ENCODE peak calls at places on chromosome 11, in six cellular contexts. B, N, A, V, O and U are unnamed samples. For H3K27me3, the result is how much of the 10 kb centered on the place peaks cover.

GRCh38 chr11:43823851-43824250 is 56.8 kb upstream of the ALKBH3 start:
- DNase-seq in B (no peak), N (no peak), A (no peak), V (no peak), O (no peak), U (no peak)

GRCh38 chr11:65424200-65425104 is 1.9 kb downstream of the NEAT1 start:
- DNase-seq in B (peak), N (peak), A (peak), V (no peak), O (no peak), U (peak)

GRCh38 chr11:11589385-11589890 is 32.4 kb downstream of the GALNT18 start:
- DNase-seq in B (no peak), N (no peak), A (no peak), V (no peak), O (no peak), U (no peak)

GRCh38 chr11:4465411-4465810 is 16.3 kb downstream of the OR52K2 start:
- DNase-seq in B (no peak), N (no peak), A (no peak), V (no peak), O (no peak), U (no peak)

GRCh38 chr11:108713076-108713790 is 48.4 kb downstream of the DDX10 start:
- DNase-seq in B (no peak), N (no peak), A (no peak), V (no peak), O (no peak), U (peak)

GRCh38 chr11:70578371-70578770 is 180.0 kb downstream of the CTTN start:
- DNase-seq in B (no peak), N (no peak), A (no peak), V (no peak), O (no peak), U (no peak)

GRCh38 chr11:119808431-119809185 is 79.6 kb upstream of the NECTIN1 start:
- DNase-seq in B (no peak), N (no peak), A (no peak), V (no peak), O (no peak), U (no peak)

GRCh38 chr11:72257551-72257950 is 13.6 kb upstream of the PHOX2A start:
- DNase-seq in B (no peak), N (no peak), A (no peak), V (no peak), O (no peak), U (no peak)

GRCh38 chr11:129021295-129021694 is 78.6 kb upstream of the TP53AIP1 start:
- DNase-seq in B (no peak), N (no peak), A (no peak), V (no peak), O (no peak), U (peak)

GRCh38 chr11:130636672-130637463 is 188.4 kb downstream of the ADAMTS15 start:
- DNase-seq in B (peak), N (peak), A (no peak), V (no peak), O (peak), U (no peak)

GRCh38 chr11:74683941-74684481 is 47.2 kb downstream of the CHRDL2 start:
- DNase-seq in B (no peak), N (no peak), A (no peak), V (no peak), O (no peak), U (no peak)

GRCh38 chr11:64814712-64815187 is 4.4 kb upstream of the MEN1 start:
- DNase-seq in B (peak), N (no peak), A (no peak), V (no peak), O (no peak), U (no peak)

GRCh38 chr11:64304032-64304315 is 1.4 kb upstream of the ESRRA start:
- DNase-seq in B (no peak), N (no peak), A (no peak), V (no peak), O (no peak), U (no peak)

DNA sequence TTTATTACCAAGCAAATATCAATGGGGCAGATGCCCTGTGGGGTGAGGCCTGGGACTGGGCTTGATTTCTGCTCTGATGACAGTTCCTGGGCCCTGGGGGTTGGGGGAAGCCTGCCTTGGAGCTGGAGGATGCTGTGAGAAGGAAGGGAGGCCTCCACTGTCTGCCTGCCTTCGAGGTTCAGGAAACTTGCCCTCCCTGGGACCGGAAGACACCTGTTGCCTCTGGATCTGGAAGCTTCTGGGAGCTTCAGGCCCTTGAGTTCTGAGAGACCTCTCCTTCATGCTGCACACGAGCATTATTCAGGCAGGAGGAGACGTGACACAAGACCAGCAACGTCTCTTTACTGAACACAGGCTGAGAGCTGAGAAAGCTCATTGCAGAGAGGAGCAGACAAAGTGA is 64.8 kb downstream of the TP53I11 start:
- DNase-seq in B (no peak), N (no peak), A (no peak), V (no peak), O (no peak), U (no peak)
- H3K27me3 ChIP-seq in B (under half), N (under half), A (under half), V (under half), O (under half), U (under half)

GRCh38 chr11:107177106-107177477 is 158.8 kb upstream of the GUCY1A2 start:
- DNase-seq in B (no peak), N (no peak), A (no peak), V (no peak), O (no peak), U (no peak)
- H3K27me3 ChIP-seq in B (under half), N (under half), A (under half), V (under half), O (under half), U (under half)

GRCh38 chr11:58059011-58059358 is 28.2 kb downstream of the OR6Q1 start:
- DNase-seq in B (peak), N (no peak), A (no peak), V (peak), O (peak), U (peak)
- H3K27me3 ChIP-seq in B (under half), N (under half), A (under half), V (under half), O (under half), U (under half)

DNA sequence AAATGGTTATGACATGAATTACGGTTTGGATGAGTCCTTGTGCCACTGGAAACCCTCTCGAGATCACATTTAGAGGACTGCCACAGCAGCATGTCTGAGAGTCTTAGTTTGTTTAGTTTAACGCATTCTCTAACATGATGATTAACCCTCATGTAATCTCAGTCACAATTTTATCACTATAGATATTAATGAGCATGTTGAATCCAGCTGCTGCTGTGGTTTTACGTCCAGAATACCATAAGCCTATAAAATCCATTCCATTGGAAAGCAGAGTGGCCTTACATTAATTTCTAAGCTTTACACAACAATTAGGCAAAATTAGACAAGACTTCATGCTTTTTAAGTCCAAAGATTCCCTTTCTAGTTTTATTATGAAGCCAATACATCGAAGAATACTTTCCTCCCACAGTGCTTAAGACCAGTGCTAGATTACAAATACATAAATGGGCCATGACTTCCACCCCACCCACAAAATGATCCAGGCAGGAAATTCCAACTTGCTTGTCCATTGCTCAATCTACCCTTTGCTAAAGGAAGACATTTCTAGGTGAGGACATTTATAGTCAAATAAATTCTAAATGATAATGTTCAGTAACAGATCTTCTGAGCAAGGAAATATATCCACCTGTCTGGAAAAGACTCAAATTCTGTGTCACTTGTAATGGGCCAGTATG is 3.5 kb upstream of the ELMOD1 start:
- DNase-seq in B (peak), N (no peak), A (no peak), V (no peak), O (no peak), U (peak)
- H3K27me3 ChIP-seq in B (under half), N (half or more), A (under half), V (under half), O (under half), U (half or more)

DNA sequence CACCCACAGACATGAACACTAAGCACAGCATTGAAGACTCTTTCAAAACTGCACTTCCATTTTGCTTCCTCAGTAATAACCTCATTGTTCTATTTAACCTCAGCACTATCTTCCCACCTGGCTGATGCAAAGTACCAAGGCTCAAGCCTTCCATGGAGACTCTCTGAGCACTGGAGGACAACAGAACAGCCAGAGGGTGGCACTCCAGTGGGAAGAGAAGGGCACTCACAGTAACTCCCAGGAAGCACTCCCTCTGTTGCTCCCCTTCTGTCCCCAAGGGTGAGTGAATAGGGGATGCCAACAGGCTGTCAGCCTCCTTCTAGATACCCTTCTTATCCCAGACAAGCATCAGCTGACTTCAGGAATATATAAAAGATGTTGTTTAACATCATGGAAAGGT is 3.5 kb downstream of the ME3 start:
- DNase-seq in B (no peak), N (no peak), A (no peak), V (no peak), O (no peak), U (no peak)
- H3K27me3 ChIP-seq in B (under half), N (under half), A (under half), V (under half), O (under half), U (half or more)

GRCh38 chr11:8341966-8342365 is 78.3 kb upstream of the LMO1 start:
- DNase-seq in B (no peak), N (no peak), A (no peak), V (no peak), O (no peak), U (no peak)
- H3K27me3 ChIP-seq in B (under half), N (under half), A (under half), V (under half), O (under half), U (under half)

GRCh38 chr11:134511255-134511654 is 99.2 kb upstream of the B3GAT1 start:
- DNase-seq in B (no peak), N (no peak), A (peak), V (no peak), O (no peak), U (no peak)

GRCh38 chr11:134512791-134513538 is 100.9 kb upstream of the B3GAT1 start:
- DNase-seq in B (no peak), N (no peak), A (peak), V (no peak), O (no peak), U (no peak)

GRCh38 chr11:134510641-134511040 is 98.6 kb upstream of the B3GAT1 start:
- DNase-seq in B (no peak), N (no peak), A (peak), V (no peak), O (no peak), U (no peak)

GRCh38 chr11:134513585-134514120 is 101.6 kb upstream of the B3GAT1 start:
- DNase-seq in B (no peak), N (no peak), A (peak), V (no peak), O (no peak), U (no peak)

GRCh38 chr11:134512061-134512460 is 100.0 kb upstream of the B3GAT1 start:
- DNase-seq in B (no peak), N (no peak), A (peak), V (no peak), O (no peak), U (no peak)
- H3K27me3 ChIP-seq in B (under half), N (under half), A (under half), V (under half), O (under half), U (under half)

DNA sequence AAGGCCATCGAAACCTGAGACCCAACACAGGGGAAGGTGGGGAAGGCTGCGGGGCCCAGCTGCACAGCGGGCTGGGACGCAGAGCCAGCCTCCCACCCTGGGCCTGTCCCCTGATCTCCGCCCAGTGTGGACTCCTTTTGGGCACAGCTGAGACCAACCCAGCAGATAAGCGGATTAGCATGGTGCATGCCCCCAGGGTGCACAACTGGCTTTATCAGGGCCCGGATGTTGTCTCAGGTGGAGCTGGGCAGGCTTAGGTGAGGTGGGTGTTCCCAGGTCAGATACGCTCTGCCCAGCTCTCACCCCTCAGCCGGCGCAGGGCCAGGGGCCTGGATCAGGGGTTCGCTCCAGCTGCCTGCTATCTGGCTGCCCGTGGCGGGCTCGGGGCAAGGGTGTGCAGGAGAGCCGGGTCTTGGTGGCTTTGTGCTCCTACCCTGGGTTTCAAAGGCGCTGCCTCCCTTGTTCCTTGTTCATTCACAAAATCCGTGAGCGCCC is 28.0 kb upstream of the MUC5AC start:
- DNase-seq in B (no peak), N (no peak), A (no peak), V (no peak), O (no peak), U (no peak)
- H3K27me3 ChIP-seq in B (under half), N (under half), A (under half), V (under half), O (under half), U (under half)

DNA sequence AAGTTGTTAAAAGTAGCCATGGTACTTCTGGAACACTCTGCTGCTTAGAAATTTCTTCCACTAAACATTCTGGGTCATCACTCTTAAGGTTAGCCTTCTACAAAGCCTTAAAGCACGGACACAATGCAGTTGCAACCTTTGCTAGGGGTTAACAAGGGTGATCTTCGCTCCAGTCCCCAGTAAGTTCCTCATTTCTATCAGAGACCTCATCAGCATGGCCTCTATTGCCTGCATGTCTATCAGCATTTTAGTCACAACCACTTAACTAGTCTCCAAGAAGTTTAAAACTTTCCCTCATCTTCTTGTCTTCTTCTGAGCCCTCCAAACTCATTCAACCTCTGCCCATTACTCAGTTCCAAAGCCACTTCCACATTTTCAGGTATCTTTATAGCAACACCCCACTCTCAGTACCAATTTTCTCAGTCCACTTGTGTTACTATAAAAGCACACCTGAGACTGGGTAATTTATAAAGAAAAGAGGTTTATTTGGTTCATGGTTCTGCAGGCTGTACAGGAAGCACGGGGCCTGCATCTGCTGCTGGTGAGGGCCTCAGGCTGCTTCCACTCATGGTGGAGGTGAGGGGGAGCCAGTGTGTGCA is 48.7 kb upstream of the TH start:
- DNase-seq in B (no peak), N (no peak), A (no peak), V (no peak), O (no peak), U (no peak)
- H3K27me3 ChIP-seq in B (under half), N (under half), A (under half), V (under half), O (under half), U (under half)